ENCODE peak calls at places on chromosomes 5 and 9, in nine cellular contexts. One of them, this sample, is unnamed.

GRCh38 chr5:98827161-98827560 is 53.7 kb downstream of the RGMB start:
- DNase-seq in SK-N-MC: no peak
- DNase-seq in H9: no peak
- DNase-seq in NT2/D1: peak
- DNase-seq in fibroblast of lung: peak
- DNase-seq in neural progenitor cell: peak
- DNase-seq in IMR-90: peak
- DNase-seq in GM23248: peak
- DNase-seq in mesenchymal stem cell: peak
- DNase-seq in this sample: peak

GRCh38 chr9:13552606-13553215 is 273.2 kb upstream of the MPDZ start:
- DNase-seq in neural progenitor cell: no peak
- DNase-seq in mesenchymal stem cell: no peak
- DNase-seq in NT2/D1: no peak
- DNase-seq in fibroblast of lung: peak
- DNase-seq in IMR-90: no peak
- DNase-seq in GM23248: no peak
- DNase-seq in SK-N-MC: no peak
- DNase-seq in H9: no peak
- DNase-seq in this sample: no peak

GRCh38 chr9:96441798-96442445 is 8.0 kb upstream of the HABP4 start:
- DNase-seq in SK-N-MC: no peak
- DNase-seq in fibroblast of lung: no peak
- DNase-seq in IMR-90: peak
- DNase-seq in mesenchymal stem cell: peak
- DNase-seq in H9: no peak
- DNase-seq in GM23248: peak
- DNase-seq in NT2/D1: no peak
- DNase-seq in neural progenitor cell: no peak
- DNase-seq in this sample: no peak

GRCh38 chr5:137995747-137996123 is 37.1 kb downstream of the FAM13B start:
- DNase-seq in fibroblast of lung: no peak
- DNase-seq in NT2/D1: no peak
- DNase-seq in GM23248: no peak
- DNase-seq in H9: no peak
- DNase-seq in SK-N-MC: no peak
- DNase-seq in neural progenitor cell: no peak
- DNase-seq in mesenchymal stem cell: peak
- DNase-seq in IMR-90: no peak
- DNase-seq in this sample: no peak

GRCh38 chr5:1488882-1489680 is 34.7 kb downstream of the LPCAT1 start:
- DNase-seq in NT2/D1: no peak
- DNase-seq in neural progenitor cell: no peak
- DNase-seq in IMR-90: peak
- DNase-seq in SK-N-MC: no peak
- DNase-seq in fibroblast of lung: peak
- DNase-seq in mesenchymal stem cell: peak
- DNase-seq in GM23248: peak
- DNase-seq in H9: no peak
- DNase-seq in this sample: peak

GRCh38 chr5:84253946-84254345 is 130.7 kb downstream of the EDIL3 start:
- DNase-seq in fibroblast of lung: no peak
- DNase-seq in neural progenitor cell: no peak
- DNase-seq in mesenchymal stem cell: no peak
- DNase-seq in SK-N-MC: no peak
- DNase-seq in IMR-90: no peak
- DNase-seq in H9: no peak
- DNase-seq in NT2/D1: no peak
- DNase-seq in GM23248: no peak
- DNase-seq in this sample: no peak

GRCh38 chr5:37665272-37665671 is 174.6 kb downstream of the GDNF start:
- DNase-seq in GM23248: no peak
- DNase-seq in neural progenitor cell: no peak
- DNase-seq in H9: no peak
- DNase-seq in NT2/D1: no peak
- DNase-seq in SK-N-MC: no peak
- DNase-seq in mesenchymal stem cell: peak
- DNase-seq in fibroblast of lung: peak
- DNase-seq in IMR-90: peak
- DNase-seq in this sample: peak

GRCh38 chr5:138753794-138754698 is 821 bp downstream of the CTNNA1 start:
- DNase-seq in GM23248: peak
- DNase-seq in NT2/D1: peak
- DNase-seq in H9: peak
- DNase-seq in fibroblast of lung: peak
- DNase-seq in SK-N-MC: no peak
- DNase-seq in IMR-90: peak
- DNase-seq in mesenchymal stem cell: peak
- DNase-seq in neural progenitor cell: peak
- DNase-seq in this sample: peak

GRCh38 chr9:89879711-89880110 is 274.9 kb downstream of the GADD45G start:
- DNase-seq in fibroblast of lung: no peak
- DNase-seq in neural progenitor cell: no peak
- DNase-seq in IMR-90: no peak
- DNase-seq in H9: peak
- DNase-seq in NT2/D1: no peak
- DNase-seq in GM23248: no peak
- DNase-seq in SK-N-MC: no peak
- DNase-seq in mesenchymal stem cell: no peak
- DNase-seq in this sample: no peak

GRCh38 chr5:103502651-103503050 is 59.9 kb downstream of the NUDT12 start:
- DNase-seq in fibroblast of lung: no peak
- DNase-seq in IMR-90: no peak
- DNase-seq in H9: no peak
- DNase-seq in mesenchymal stem cell: no peak
- DNase-seq in NT2/D1: no peak
- DNase-seq in SK-N-MC: no peak
- DNase-seq in neural progenitor cell: no peak
- DNase-seq in GM23248: no peak
- DNase-seq in this sample: no peak

GRCh38 chr9:93807166-93808013 is 147.8 kb downstream of the BARX1 start:
- DNase-seq in GM23248: no peak
- DNase-seq in H9: no peak
- DNase-seq in neural progenitor cell: no peak
- DNase-seq in NT2/D1: no peak
- DNase-seq in mesenchymal stem cell: no peak
- DNase-seq in SK-N-MC: no peak
- DNase-seq in fibroblast of lung: no peak
- DNase-seq in IMR-90: no peak
- DNase-seq in this sample: no peak

GRCh38 chr9:35687972-35688557 is 1.7 kb downstream of the TPM2 start:
- DNase-seq in SK-N-MC: no peak
- DNase-seq in H9: no peak
- DNase-seq in NT2/D1: no peak
- DNase-seq in GM23248: no peak
- DNase-seq in neural progenitor cell: no peak
- DNase-seq in mesenchymal stem cell: no peak
- DNase-seq in IMR-90: no peak
- DNase-seq in fibroblast of lung: no peak
- DNase-seq in this sample: no peak

GRCh38 chr9:35689601-35690446 is at the start of gene TPM2:
- DNase-seq in H9: peak
- DNase-seq in neural progenitor cell: peak
- DNase-seq in GM23248: peak
- DNase-seq in fibroblast of lung: peak
- DNase-seq in SK-N-MC: no peak
- DNase-seq in IMR-90: peak
- DNase-seq in NT2/D1: peak
- DNase-seq in mesenchymal stem cell: peak
- DNase-seq in this sample: peak

GRCh38 chr9:35687306-35687705 is 2.4 kb downstream of the TPM2 start:
- DNase-seq in SK-N-MC: no peak
- DNase-seq in GM23248: no peak
- DNase-seq in IMR-90: no peak
- DNase-seq in H9: no peak
- DNase-seq in neural progenitor cell: no peak
- DNase-seq in mesenchymal stem cell: no peak
- DNase-seq in fibroblast of lung: no peak
- DNase-seq in NT2/D1: no peak
- DNase-seq in this sample: no peak

GRCh38 chr9:35689351-35689600 is 449 bp downstream of the TPM2 start:
- DNase-seq in mesenchymal stem cell: no peak
- DNase-seq in neural progenitor cell: no peak
- DNase-seq in H9: no peak
- DNase-seq in fibroblast of lung: no peak
- DNase-seq in NT2/D1: no peak
- DNase-seq in SK-N-MC: no peak
- DNase-seq in IMR-90: no peak
- DNase-seq in GM23248: no peak
- DNase-seq in this sample: no peak

GRCh38 chr9:35688558-35689350 is 971 bp downstream of the TPM2 start:
- DNase-seq in GM23248: peak
- DNase-seq in neural progenitor cell: no peak
- DNase-seq in SK-N-MC: no peak
- DNase-seq in fibroblast of lung: peak
- DNase-seq in NT2/D1: no peak
- DNase-seq in H9: no peak
- DNase-seq in mesenchymal stem cell: peak
- DNase-seq in IMR-90: peak
- DNase-seq in this sample: peak
- H3K9ac ChIP-seq in GM23248: peak
- H3K9ac ChIP-seq in neural progenitor cell: peak
- H3K9ac ChIP-seq in SK-N-MC: peak
- H3K9ac ChIP-seq in fibroblast of lung: peak
- H3K9ac ChIP-seq in NT2/D1: peak
- H3K9ac ChIP-seq in H9: peak
- H3K9ac ChIP-seq in mesenchymal stem cell: peak
- H3K9ac ChIP-seq in IMR-90: peak
- H3K9ac ChIP-seq in this sample: peak

DNA sequence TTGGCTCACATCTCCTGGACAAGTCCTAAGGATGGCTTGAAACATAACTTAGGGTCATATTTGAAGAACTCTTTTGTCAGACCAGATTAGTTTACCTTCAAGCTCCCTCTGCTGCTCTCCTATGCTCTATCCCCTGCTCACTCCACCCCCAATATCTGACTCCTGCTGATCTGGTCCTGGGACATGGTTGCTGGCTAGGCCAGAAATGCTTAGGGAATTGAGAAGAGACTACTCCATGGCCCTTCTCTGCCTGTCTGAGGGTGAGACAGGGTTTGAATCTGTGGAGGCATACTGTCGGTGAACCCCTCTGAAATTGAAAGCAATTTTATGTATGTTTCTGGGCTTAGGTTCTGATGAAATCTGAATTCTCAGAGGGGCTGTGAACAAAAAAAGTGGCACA is 3.3 kb downstream of the OTULIN start:
- DNase-seq in IMR-90: no peak
- DNase-seq in neural progenitor cell: no peak
- DNase-seq in NT2/D1: no peak
- DNase-seq in fibroblast of lung: no peak
- DNase-seq in SK-N-MC: no peak
- DNase-seq in H9: no peak
- DNase-seq in GM23248: no peak
- DNase-seq in mesenchymal stem cell: no peak
- DNase-seq in this sample: no peak
- H3K9ac ChIP-seq in IMR-90: no peak
- H3K9ac ChIP-seq in neural progenitor cell: no peak
- H3K9ac ChIP-seq in NT2/D1: no peak
- H3K9ac ChIP-seq in fibroblast of lung: no peak
- H3K9ac ChIP-seq in SK-N-MC: no peak
- H3K9ac ChIP-seq in H9: no peak
- H3K9ac ChIP-seq in GM23248: no peak
- H3K9ac ChIP-seq in mesenchymal stem cell: no peak
- H3K9ac ChIP-seq in this sample: no peak

GRCh38 chr5:35248843-35249780 is 18.8 kb upstream of the PRLR start:
- DNase-seq in NT2/D1: no peak
- DNase-seq in SK-N-MC: no peak
- DNase-seq in IMR-90: peak
- DNase-seq in fibroblast of lung: peak
- DNase-seq in mesenchymal stem cell: peak
- DNase-seq in GM23248: no peak
- DNase-seq in H9: no peak
- DNase-seq in neural progenitor cell: no peak
- DNase-seq in this sample: no peak

GRCh38 chr5:35246411-35246810 is 16.1 kb upstream of the PRLR start:
- DNase-seq in fibroblast of lung: no peak
- DNase-seq in GM23248: peak
- DNase-seq in H9: no peak
- DNase-seq in neural progenitor cell: peak
- DNase-seq in IMR-90: no peak
- DNase-seq in NT2/D1: no peak
- DNase-seq in mesenchymal stem cell: no peak
- DNase-seq in SK-N-MC: no peak
- DNase-seq in this sample: no peak

GRCh38 chr5:35244171-35244570 is 13.9 kb upstream of the PRLR start:
- DNase-seq in fibroblast of lung: no peak
- DNase-seq in neural progenitor cell: no peak
- DNase-seq in NT2/D1: no peak
- DNase-seq in mesenchymal stem cell: no peak
- DNase-seq in IMR-90: no peak
- DNase-seq in H9: no peak
- DNase-seq in GM23248: no peak
- DNase-seq in SK-N-MC: no peak
- DNase-seq in this sample: no peak

GRCh38 chr5:35247645-35248034 is 17.4 kb upstream of the PRLR start:
- DNase-seq in mesenchymal stem cell: no peak
- DNase-seq in H9: no peak
- DNase-seq in neural progenitor cell: no peak
- DNase-seq in fibroblast of lung: peak
- DNase-seq in IMR-90: no peak
- DNase-seq in GM23248: peak
- DNase-seq in SK-N-MC: no peak
- DNase-seq in NT2/D1: no peak
- DNase-seq in this sample: peak

GRCh38 chr5:35246928-35247644 is 16.8 kb upstream of the PRLR start:
- DNase-seq in SK-N-MC: no peak
- DNase-seq in GM23248: peak
- DNase-seq in IMR-90: no peak
- DNase-seq in fibroblast of lung: peak
- DNase-seq in neural progenitor cell: no peak
- DNase-seq in H9: no peak
- DNase-seq in NT2/D1: no peak
- DNase-seq in mesenchymal stem cell: no peak
- DNase-seq in this sample: no peak
- H3K9ac ChIP-seq in SK-N-MC: no peak
- H3K9ac ChIP-seq in GM23248: no peak
- H3K9ac ChIP-seq in IMR-90: no peak
- H3K9ac ChIP-seq in fibroblast of lung: no peak
- H3K9ac ChIP-seq in neural progenitor cell: no peak
- H3K9ac ChIP-seq in H9: no peak
- H3K9ac ChIP-seq in NT2/D1: no peak
- H3K9ac ChIP-seq in mesenchymal stem cell: peak
- H3K9ac ChIP-seq in this sample: no peak

GRCh38 chr5:149410071-149410470 is 31.0 kb upstream of the IL17B start:
- DNase-seq in GM23248: no peak
- DNase-seq in IMR-90: no peak
- DNase-seq in NT2/D1: no peak
- DNase-seq in neural progenitor cell: no peak
- DNase-seq in SK-N-MC: no peak
- DNase-seq in mesenchymal stem cell: no peak
- DNase-seq in fibroblast of lung: no peak
- DNase-seq in H9: no peak
- DNase-seq in this sample: no peak
- H3K9ac ChIP-seq in GM23248: peak
- H3K9ac ChIP-seq in IMR-90: peak
- H3K9ac ChIP-seq in NT2/D1: no peak
- H3K9ac ChIP-seq in neural progenitor cell: no peak
- H3K9ac ChIP-seq in SK-N-MC: no peak
- H3K9ac ChIP-seq in mesenchymal stem cell: no peak
- H3K9ac ChIP-seq in fibroblast of lung: peak
- H3K9ac ChIP-seq in H9: no peak
- H3K9ac ChIP-seq in this sample: peak

This sample was measured in astrocyte.